ENCODE peak calls at places on chromosomes 1 and 21, in nine cellular contexts. V, K, R, C, D, O, U, Y and M are unnamed samples.

GRCh38 chr1:151972533-151973270 is 21.0 kb downstream of the S100A10 start:
- DNase-seq in V (peak), K (no peak), R (peak), C (no peak), D (no peak), O (no peak), U (peak), Y (no peak), M (peak)

GRCh38 chr1:90508376-90509167 is 208.5 kb downstream of the BARHL2 start:
- DNase-seq in V (no peak), K (no peak), R (no peak), C (no peak), D (no peak), O (no peak), U (no peak), Y (no peak), M (no peak)

GRCh38 chr1:29004813-29005212 is 90.4 kb downstream of the EPB41 start:
- DNase-seq in V (no peak), K (no peak), R (no peak), C (no peak), D (no peak), O (no peak), U (no peak), Y (no peak), M (no peak)

GRCh38 chr1:33094486-33094885 is 13.5 kb downstream of the AZIN2 start:
- DNase-seq in V (no peak), K (no peak), R (no peak), C (no peak), D (no peak), O (no peak), U (no peak), Y (no peak), M (no peak)

GRCh38 chr1:9413877-9414213 is 121.2 kb downstream of the SPSB1 start:
- DNase-seq in V (no peak), K (no peak), R (no peak), C (peak), D (no peak), O (no peak), U (no peak), Y (no peak), M (peak)

GRCh38 chr1:115982399-115982798 is 6.1 kb downstream of the SLC22A15 start:
- DNase-seq in V (no peak), K (no peak), R (no peak), C (no peak), D (no peak), O (no peak), U (no peak), Y (no peak), M (no peak)

GRCh38 chr1:240582953-240583352 is 29.0 kb downstream of the GREM2 start:
- DNase-seq in V (no peak), K (no peak), R (no peak), C (no peak), D (no peak), O (no peak), U (no peak), Y (no peak), M (no peak)

GRCh38 chr1:214658175-214658574 is 55.2 kb downstream of the CENPF start:
- DNase-seq in V (no peak), K (no peak), R (no peak), C (no peak), D (no peak), O (no peak), U (no peak), Y (no peak), M (no peak)

GRCh38 chr1:159207080-159207479 is 2.4 kb downstream of the ACKR1 start:
- DNase-seq in V (no peak), K (no peak), R (no peak), C (no peak), D (no peak), O (no peak), U (no peak), Y (no peak), M (no peak)

GRCh38 chr1:24695202-24695974 is 49.9 kb upstream of the CLIC4 start:
- DNase-seq in V (no peak), K (no peak), R (no peak), C (no peak), D (no peak), O (no peak), U (no peak), Y (no peak), M (no peak)
- TF ChIP-seq POLR2AphosphoS5 in V (no peak), K (no peak), R (no peak), C (peak), D (no peak), O (no peak), U (no peak), Y (no peak), M (no peak)

DNA sequence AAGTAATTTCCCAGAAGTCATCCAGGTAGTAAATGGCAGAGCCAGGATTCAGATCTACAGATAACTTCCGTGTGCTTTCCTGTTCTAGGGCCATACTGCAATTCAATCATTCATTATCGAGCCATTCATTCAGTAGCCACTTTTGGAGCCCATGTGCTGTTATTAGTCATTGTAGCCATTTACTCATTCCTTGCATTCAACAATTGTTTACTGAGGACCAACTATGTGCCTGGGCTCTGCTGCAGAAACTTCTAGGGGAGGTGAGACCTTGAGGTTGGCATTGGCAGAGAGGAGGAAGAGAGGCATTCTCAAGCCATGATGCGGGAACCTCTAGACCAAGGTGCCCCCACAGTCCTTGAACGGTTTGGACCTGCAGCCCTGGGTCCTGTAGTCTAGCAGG is 27.9 kb downstream of the EPHB2 start:
- DNase-seq in V (no peak), K (no peak), R (no peak), C (no peak), D (no peak), O (no peak), U (no peak), Y (no peak), M (no peak)
- TF ChIP-seq POLR2A in V (no peak), K (no peak), R (no peak), C (no peak), D (no peak), O (no peak), U (no peak), Y (no peak), M (no peak)

GRCh38 chr1:182925661-182926060 is 27.3 kb downstream of the SHCBP1L start:
- DNase-seq in V (no peak), K (no peak), R (no peak), C (no peak), D (no peak), O (no peak), U (no peak), Y (no peak), M (no peak)

GRCh38 chr1:182930985-182931384 is 22.0 kb downstream of the SHCBP1L start:
- DNase-seq in V (no peak), K (no peak), R (no peak), C (no peak), D (no peak), O (no peak), U (no peak), Y (no peak), M (no peak)

DNA sequence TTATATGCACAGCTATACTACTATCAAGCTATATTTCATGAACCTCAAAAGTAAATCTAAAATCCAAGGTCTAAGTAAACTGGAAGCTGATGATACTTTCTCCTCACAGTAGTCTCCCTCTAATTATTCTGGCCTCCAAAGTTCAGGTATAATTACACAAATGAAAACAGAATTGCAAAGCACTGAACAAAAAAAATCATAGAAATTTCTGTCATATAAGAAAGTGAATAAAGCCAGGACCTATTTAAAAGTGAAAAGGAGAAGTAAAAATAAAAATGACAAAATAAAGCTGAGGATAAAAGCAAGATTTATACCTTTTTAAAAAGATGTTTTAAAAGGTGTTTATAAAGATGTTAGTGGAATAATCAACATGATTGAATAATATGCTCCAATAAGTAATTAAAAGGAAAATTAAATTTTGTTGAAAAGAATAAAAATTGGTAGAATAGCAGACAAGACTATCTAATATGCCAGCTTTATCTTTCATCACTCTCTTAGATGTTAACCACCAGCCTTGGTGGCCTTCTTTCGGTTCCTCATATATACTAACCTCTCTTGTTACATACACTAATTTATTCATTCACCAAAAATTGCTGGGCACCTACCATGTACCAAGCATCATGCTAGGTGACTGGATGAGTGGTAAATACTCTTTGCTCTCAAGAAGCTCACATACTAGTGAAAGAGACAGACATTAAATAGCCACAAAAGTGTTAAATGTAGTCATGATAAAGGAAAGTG is 25.1 kb downstream of the SHCBP1L start:
- DNase-seq in V (no peak), K (peak), R (no peak), C (no peak), D (no peak), O (no peak), U (no peak), Y (no peak), M (no peak)
- TF ChIP-seq EP300 in V (no peak), K (no peak), R (no peak), C (no peak), D (no peak), O (no peak), U (no peak), Y (no peak), M (no peak)

GRCh38 chr21:36330904-36331303 is 10.9 kb downstream of the MORC3 start:
- DNase-seq in V (no peak), K (peak), R (peak), C (no peak), D (no peak), O (no peak), U (peak), Y (no peak), M (peak)
- TF ChIP-seq POLR2AphosphoS5 in V (no peak), K (no peak), R (no peak), C (no peak), D (no peak), O (no peak), U (no peak), Y (no peak), M (no peak)

DNA sequence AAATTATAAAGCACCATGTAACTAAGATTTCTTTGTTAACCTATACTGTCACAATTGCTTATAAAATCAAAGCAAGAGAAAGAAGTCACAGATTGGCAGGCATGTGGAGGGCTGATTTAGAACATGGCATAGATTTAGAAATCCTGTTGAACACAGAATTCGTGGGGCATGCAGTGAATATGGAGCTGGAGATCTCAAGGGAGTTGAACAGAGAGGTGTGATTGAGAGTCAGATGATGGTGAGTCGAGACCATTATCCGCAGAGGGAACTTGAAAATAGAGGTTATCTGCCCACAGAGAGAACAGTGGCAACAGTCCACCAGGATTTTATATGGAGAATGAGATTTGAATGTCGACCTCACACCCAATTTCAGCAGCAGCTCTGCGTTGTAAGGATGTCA is 27.6 kb downstream of the PBX1 start:
- DNase-seq in V (no peak), K (no peak), R (no peak), C (no peak), D (peak), O (no peak), U (no peak), Y (no peak), M (no peak)
- TF ChIP-seq POLR2A in V (no peak), K (no peak), R (no peak), C (no peak), D (no peak), O (no peak), U (no peak), Y (no peak), M (no peak)

DNA sequence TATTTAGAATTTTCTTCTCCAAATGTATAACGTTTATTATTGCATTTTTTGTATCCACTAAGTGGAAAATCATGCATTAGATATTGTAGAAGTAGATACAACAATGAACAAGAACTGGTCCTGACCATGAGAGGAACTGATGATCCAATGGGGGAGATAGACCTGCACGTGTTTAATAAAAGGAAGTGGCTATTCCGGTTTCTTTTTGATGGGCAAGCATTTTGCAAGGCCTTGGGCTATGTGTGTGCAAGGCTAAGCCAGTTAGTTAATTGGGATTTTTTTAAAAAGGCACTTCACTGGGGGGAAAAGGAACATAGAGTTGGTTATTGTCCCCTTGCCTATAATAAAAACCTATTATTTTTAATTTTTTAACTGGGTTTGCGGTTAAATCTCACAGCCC is 961 bp upstream of the VCAM1 start:
- DNase-seq in V (no peak), K (no peak), R (no peak), C (no peak), D (no peak), O (no peak), U (no peak), Y (no peak), M (no peak)
- TF ChIP-seq EP300 in V (no peak), K (no peak), R (no peak), C (no peak), D (no peak), O (no peak), U (no peak), Y (no peak), M (no peak)

GRCh38 chr1:54976747-54977146 is 3.7 kb upstream of the TMEM61 start:
- DNase-seq in V (no peak), K (no peak), R (peak), C (no peak), D (no peak), O (peak), U (no peak), Y (no peak), M (no peak)

GRCh38 chr1:54977938-54978337 is 2.5 kb upstream of the TMEM61 start:
- DNase-seq in V (no peak), K (no peak), R (peak), C (no peak), D (no peak), O (no peak), U (no peak), Y (no peak), M (peak)

GRCh38 chr1:54978528-54979326 is 1.7 kb upstream of the TMEM61 start:
- DNase-seq in V (no peak), K (no peak), R (no peak), C (no peak), D (no peak), O (peak), U (no peak), Y (no peak), M (no peak)

GRCh38 chr1:54973205-54973921 is 7.1 kb upstream of the TMEM61 start:
- DNase-seq in V (no peak), K (no peak), R (peak), C (no peak), D (no peak), O (peak), U (no peak), Y (no peak), M (no peak)

DNA sequence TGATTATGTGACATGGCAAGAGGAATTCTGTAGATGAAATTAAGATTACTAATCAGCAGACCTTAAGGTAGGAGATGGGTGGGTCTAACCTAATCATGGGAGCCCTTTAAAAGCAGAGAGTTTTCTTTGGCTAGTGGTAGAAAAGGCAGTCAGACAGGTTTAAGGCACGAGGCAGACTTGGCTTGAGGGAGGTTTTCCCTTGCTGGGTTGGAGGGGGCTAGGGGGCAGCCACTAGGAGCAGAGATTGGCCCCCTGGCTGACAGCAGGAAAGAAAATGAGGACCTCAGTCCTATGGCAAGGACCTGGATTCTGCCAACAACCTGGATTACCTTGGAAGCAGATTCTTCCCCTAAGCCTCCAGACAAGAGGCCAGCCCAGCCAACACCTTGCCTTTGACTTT is 4.7 kb upstream of the TMEM61 start:
- DNase-seq in V (no peak), K (no peak), R (no peak), C (no peak), D (no peak), O (peak), U (no peak), Y (no peak), M (no peak)
- TF ChIP-seq POLR2AphosphoS5 in V (no peak), K (no peak), R (no peak), C (no peak), D (no peak), O (no peak), U (no peak), Y (no peak), M (no peak)

DNA sequence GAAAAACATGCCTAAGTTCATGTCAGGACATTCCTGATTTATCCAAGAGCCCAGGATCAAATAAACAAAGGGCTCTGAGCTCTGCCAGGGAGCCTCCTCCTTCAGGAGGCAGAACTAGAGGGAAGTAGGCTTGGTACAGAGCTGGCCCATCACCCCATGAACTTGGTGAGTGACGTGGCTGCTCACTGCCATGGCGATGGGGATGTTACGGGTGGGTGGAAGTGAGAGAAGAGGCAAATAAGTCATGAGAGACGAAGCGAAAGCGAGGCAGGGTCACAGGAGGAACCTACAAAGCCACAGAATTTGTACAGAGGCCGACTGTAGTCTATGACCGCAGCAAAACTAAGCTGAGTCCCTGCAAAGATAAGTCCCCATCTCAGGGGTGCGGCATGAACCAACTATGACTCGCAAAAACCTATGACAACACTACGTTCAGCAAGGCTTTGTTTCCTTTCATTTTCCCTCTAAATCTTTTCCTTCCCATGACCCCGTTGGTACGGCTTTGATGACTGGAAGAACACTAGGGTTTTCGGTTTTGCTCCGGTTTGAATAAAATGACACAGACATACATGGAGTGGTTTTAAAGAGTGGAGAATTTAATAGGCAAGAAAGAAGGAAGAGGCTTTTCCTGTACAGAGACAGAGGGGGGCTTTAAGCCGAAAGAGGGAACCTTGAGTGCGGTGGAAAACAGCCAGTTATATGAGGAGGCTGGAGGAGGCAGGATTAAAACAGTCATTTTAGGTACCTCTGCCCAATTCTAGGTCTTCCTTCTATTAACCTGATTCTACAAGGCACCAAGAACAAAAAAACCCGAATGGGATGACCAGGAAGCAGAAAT is 74.1 kb downstream of the CD46 start:
- DNase-seq in V (peak), K (peak), R (peak), C (no peak), D (no peak), O (peak), U (peak), Y (no peak), M (peak)
- TF ChIP-seq POLR2A in V (no peak), K (peak), R (no peak), C (peak), D (no peak), O (peak), U (peak), Y (no peak), M (peak)